ENCODE peak calls at places on chromosomes 11 and 22, in six cellular contexts. I, K, R, E, N and Y are unnamed samples.

GRCh38 chr11:134657631-134658030 is 245.6 kb upstream of the B3GAT1 start:
- DNase-seq in K (no peak), N (no peak), I (no peak), R (no peak), E (no peak), Y (no peak)

GRCh38 chr11:56885182-56885581 is 103.5 kb upstream of the OR5AK2 start:
- DNase-seq in E (no peak), K (no peak), R (peak; percentile 4), I (no peak), N (no peak), Y (no peak)

GRCh38 chr11:117219455-117219854 is 12.4 kb downstream of the PCSK7 start:
- DNase-seq in I (no peak), R (no peak), N (no peak), E (no peak), K (no peak), Y (no peak)

GRCh38 chr11:73330569-73331093 is 22.6 kb downstream of the ARHGEF17 start:
- DNase-seq in R (no peak), N (no peak), E (no peak), K (peak; percentile 61), I (no peak), Y (peak; percentile 78)

GRCh38 chr11:115314330-115314729 is 189.9 kb downstream of the CADM1 start:
- DNase-seq in I (no peak), N (no peak), R (no peak), E (no peak), K (peak; percentile 21), Y (no peak)

GRCh38 chr22:46351131-46351735 is 15.7 kb downstream of the TRMU start:
- DNase-seq in R (no peak), E (no peak), I (no peak), N (no peak), K (no peak), Y (no peak)

GRCh38 chr11:39641749-39642148 is 1817.7 kb downstream of the LRRC4C start:
- DNase-seq in R (no peak), E (no peak), I (no peak), N (no peak), K (no peak), Y (peak; percentile 22)

GRCh38 chr11:13972033-13972910 is 9.7 kb downstream of the SPON1 start:
- DNase-seq in N (peak; percentile 6), K (peak; percentile 22), E (no peak), R (no peak), I (no peak), Y (no peak)

GRCh38 chr11:57597461-57597892 is at the start of gene SERPING1:
- DNase-seq in N (no peak), E (no peak), I (no peak), R (no peak), K (no peak), Y (no peak)

GRCh38 chr11:111733009-111733408 is 33.2 kb downstream of the PPP2R1B start:
- DNase-seq in I (no peak), K (peak; percentile 91), N (no peak), E (no peak), R (no peak), Y (peak; percentile 87)

GRCh38 chr22:18119409-18120110 is 9.0 kb downstream of the TUBA8 start:
- DNase-seq in K (no peak), E (no peak), N (no peak), I (no peak), R (no peak), Y (no peak)

GRCh38 chr11:114162719-114163123 is 103.2 kb downstream of the ZBTB16 start:
- DNase-seq in K (peak; percentile 94), E (no peak), R (no peak), I (no peak), N (peak; percentile 46), Y (peak; percentile 99)

GRCh38 chr22:45218974-45219373 is 21.7 kb downstream of the KIAA0930 start:
- DNase-seq in N (peak; percentile 95), R (no peak), E (no peak), I (no peak), K (peak; percentile 37), Y (peak; percentile 62)

GRCh38 chr11:17554487-17554886 is 7.4 kb downstream of the OTOG start:
- DNase-seq in N (no peak), R (no peak), I (no peak), K (no peak), E (no peak), Y (no peak)

GRCh38 chr11:61057615-61058014 is 44.7 kb upstream of the CD5 start:
- DNase-seq in N (no peak), I (no peak), K (no peak), E (no peak), R (no peak), Y (no peak)

GRCh38 chr11:122741613-122742012 is 86.1 kb downstream of the UBASH3B start:
- DNase-seq in E (no peak), I (no peak), N (no peak), K (peak; percentile 68), R (no peak), Y (peak; percentile 92)

GRCh38 chr11:54985731-54986130 is 276.2 kb upstream of the TRIM48 start:
- DNase-seq in I (no peak), N (no peak), R (no peak), E (no peak), K (no peak), Y (no peak)
- H4K91ac ChIP-seq in I (no peak overlapping the region), N (no peak overlapping the region), R (no peak overlapping the region), E (no peak overlapping the region), K (no peak overlapping the region), Y (no peak overlapping the region)

GRCh38 chr11:59883597-59883996 is 5.0 kb downstream of the OOSP3 start:
- DNase-seq in N (no peak), K (no peak), I (no peak), R (no peak), E (no peak), Y (no peak)

GRCh38 chr11:59875856-59876519 is 2.6 kb upstream of the OOSP3 start:
- DNase-seq in K (no peak), E (no peak), I (no peak), N (no peak), R (no peak), Y (no peak)

GRCh38 chr11:59879534-59879933 is 952 bp downstream of the OOSP3 start:
- DNase-seq in N (no peak), E (no peak), R (no peak), I (no peak), K (no peak), Y (no peak)

GRCh38 chr11:59878482-59878881 is at the start of gene OOSP3:
- DNase-seq in K (no peak), N (no peak), E (no peak), R (no peak), I (no peak), Y (no peak)
- H4K8ac ChIP-seq in K (no peak within 1 kb of the TSS), N (no peak within 1 kb of the TSS), E (no peak within 1 kb of the TSS), R (no peak within 1 kb of the TSS), I (no peak within 1 kb of the TSS), Y (no peak within 1 kb of the TSS)

GRCh38 chr22:33584152-33584551 is 336.1 kb downstream of the LARGE1 start:
- DNase-seq in N (no peak), E (no peak), I (no peak), K (no peak), R (no peak), Y (no peak)
- H3K23ac ChIP-seq in N (no peak overlapping the region), E (no peak overlapping the region), I (no peak overlapping the region), K (no peak overlapping the region), R (no peak overlapping the region), Y (no peak overlapping the region)

DNA sequence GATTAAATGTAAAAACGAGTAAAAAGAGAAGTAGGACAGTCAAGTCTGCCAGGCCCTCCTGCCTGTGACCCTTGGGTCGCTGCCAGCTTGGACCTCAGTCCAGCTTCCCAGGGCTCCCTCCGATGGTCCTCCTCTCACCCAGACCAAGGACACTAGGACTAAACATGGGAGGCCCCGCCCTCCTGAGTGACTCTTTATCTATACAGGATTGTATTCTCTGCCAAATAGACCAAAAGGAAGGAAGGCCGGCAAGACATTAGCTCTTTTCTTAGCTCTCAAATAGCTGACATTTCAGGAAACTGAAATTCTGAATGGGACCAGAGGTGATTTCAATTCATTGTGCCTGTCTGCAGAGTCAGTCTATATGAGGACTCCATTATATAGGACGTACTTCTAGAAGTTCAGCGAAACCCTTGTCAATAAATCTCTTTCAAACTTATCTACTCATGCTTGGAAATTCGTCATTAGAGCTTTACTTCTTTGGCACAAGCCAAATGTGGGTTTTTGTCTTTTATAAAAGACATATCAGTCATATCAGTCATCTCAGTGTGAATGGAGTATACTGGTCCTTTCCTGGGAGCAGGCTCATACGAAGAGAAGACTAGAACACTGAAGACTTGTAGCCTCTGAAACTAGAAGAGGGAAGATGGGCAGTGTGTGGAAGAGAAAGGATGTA is 28.5 kb downstream of the ADORA2A start:
- DNase-seq in I (no peak), R (no peak), N (no peak), K (no peak), E (no peak), Y (no peak)
- H4K91ac ChIP-seq in I (no peak overlapping the region), R (no peak overlapping the region), N (no peak overlapping the region), K (no peak overlapping the region), E (no peak overlapping the region), Y (no peak overlapping the region)

DNA sequence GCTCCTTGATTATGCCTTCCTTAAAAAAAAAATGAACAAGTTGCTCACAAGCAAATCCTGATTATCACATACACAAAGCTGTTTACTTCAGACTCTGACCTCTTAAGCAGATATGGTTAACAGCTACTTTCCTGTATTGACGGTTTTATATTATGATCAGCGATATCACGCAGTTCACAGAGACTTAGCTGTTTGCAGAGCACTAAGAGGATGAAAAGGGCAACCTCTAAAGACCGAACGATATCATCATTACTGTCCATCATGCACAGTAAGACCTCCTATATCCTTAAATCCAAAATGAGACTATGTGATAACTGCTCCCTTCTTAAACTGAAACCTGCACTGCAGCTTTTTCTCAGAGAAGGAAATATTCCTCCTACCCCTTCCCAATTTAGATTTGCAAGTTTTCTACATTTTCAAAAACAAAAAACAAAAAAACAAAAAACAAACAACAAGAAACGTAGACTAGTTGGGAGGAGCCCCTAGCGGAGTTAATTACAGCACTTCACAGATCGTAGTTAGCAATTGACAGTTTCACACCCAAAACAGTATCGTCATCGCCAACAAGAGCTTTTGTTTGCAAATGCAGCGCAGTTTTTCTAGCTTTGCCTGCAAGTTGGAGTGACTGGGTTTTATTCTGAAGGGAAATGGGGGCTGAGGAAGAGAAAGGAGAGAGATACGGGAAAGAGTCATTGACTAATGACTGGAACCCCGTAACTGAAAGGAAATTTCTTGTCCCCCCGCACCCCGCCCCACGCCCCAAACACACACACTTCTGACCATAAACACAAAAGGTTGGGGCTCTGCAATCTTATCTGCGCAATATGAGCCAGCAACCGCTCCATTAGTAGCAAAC is 1.2 kb downstream of the DDX6 start:
- DNase-seq in E (no peak), R (peak; percentile 18), K (no peak), N (peak; percentile 51), I (no peak), Y (peak; percentile 43)
- H4K8ac ChIP-seq in E (no peak overlapping the region), R (no peak overlapping the region), K (peak overlapping the region; percentile 98), N (peak overlapping the region; percentile 100), I (peak overlapping the region; percentile 99), Y (no peak overlapping the region)

DNA sequence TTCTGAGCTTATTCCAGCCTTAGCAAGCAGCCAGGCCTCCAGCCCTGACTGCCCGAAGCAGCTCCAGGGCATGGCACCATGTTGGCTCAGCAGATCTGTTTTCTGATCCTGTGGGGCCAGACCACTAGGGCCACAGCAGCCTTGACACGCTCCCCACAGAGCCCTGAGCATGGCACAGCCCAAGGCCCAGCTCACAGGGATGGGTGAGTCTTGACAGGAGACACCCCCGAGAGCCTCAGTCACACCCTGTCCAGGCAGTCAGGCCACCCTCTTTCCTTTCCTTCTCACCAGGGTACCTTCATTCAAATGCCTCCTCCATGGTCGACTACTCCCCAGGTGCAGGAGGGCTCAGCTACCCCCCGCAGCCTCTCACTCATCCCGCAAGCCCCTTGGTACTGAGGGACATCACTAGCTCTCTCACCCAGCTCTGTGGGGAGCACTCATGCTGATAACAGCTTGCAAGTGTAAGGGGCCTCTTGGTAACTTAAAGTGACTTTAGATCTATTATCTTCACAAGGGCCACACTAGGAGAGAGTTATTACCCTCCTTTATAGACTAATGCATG is 3.8 kb upstream of the CDC42BPG start:
- DNase-seq in N (no peak), I (no peak), E (no peak), K (no peak), R (no peak), Y (no peak)
- H3K23ac ChIP-seq in N (no peak overlapping the region), I (no peak overlapping the region), E (no peak overlapping the region), K (no peak overlapping the region), R (no peak overlapping the region), Y (no peak overlapping the region)